ENCODE peak calls at places on chromosome 9, in four cellular contexts. B is astrocyte of the hippocampus, F is NCI-H345, Q is GM10248. R is an unnamed sample.
A peak's percentile ranks its signal among the peaks of the same experiment; 100 is the strongest.

GRCh38 chr9:137984005-137984404 is 106.4 kb downstream of the CACNA1B start:
- DNase-seq in B (no peak), Q (no peak), F (no peak), R (no peak)

GRCh38 chr9:36486933-36487481 is 85.7 kb upstream of the MELK start:
- DNase-seq in Q (peak; percentile 58), F (no peak), B (peak; percentile 58), R (no peak)

GRCh38 chr9:14323083-14323968 is 9.4 kb upstream of the NFIB start:
- DNase-seq in B (peak; percentile 25), F (peak; percentile 33), Q (no peak), R (no peak)

GRCh38 chr9:101486693-101487442 is 46.8 kb upstream of the RNF20 start:
- DNase-seq in B (peak; percentile 78), F (peak; percentile 79), Q (no peak), R (peak; percentile 27)

GRCh38 chr9:84323777-84324317 is 16.7 kb downstream of the SLC28A3 start:
- DNase-seq in B (no peak), Q (no peak), F (no peak), R (no peak)

GRCh38 chr9:81113408-81114124 is 575.8 kb downstream of the TLE1 start:
- DNase-seq in F (peak; percentile 26), B (peak; percentile 59), Q (no peak), R (no peak)

GRCh38 chr9:112338561-112338960 is 5.1 kb upstream of the PTBP3 start:
- DNase-seq in B (no peak), F (no peak), Q (no peak), R (peak; percentile 83)

GRCh38 chr9:130441031-130441430 is 3.7 kb upstream of the ASS1 start:
- DNase-seq in B (no peak), Q (no peak), F (no peak), R (no peak)

GRCh38 chr9:119360237-119360636 is 9.0 kb downstream of the BRINP1 start:
- DNase-seq in B (no peak), F (no peak), Q (no peak), R (no peak)

GRCh38 chr9:116998305-116998704 is 311.2 kb downstream of the TRIM32 start:
- DNase-seq in B (peak; percentile 67), F (no peak), Q (peak; percentile 19), R (peak; percentile 50)

GRCh38 chr9:116147821-116148220 is 5.8 kb upstream of the PAPPA start:
- DNase-seq in Q (no peak), B (no peak), F (no peak), R (no peak)

GRCh38 chr9:113634597-113635515 is 171.3 kb downstream of the RGS3 start:
- DNase-seq in B (peak; percentile 47), F (no peak), Q (no peak), R (no peak)

GRCh38 chr9:133534346-133535284 is at the start of gene ADAMTSL2:
- DNase-seq in F (peak; percentile 67), Q (peak; percentile 56), B (peak; percentile 84), R (no peak)

GRCh38 chr9:79687131-79687447 is 115.3 kb downstream of the TLE4 start:
- DNase-seq in B (peak; percentile 42), F (no peak), Q (no peak), R (no peak)

GRCh38 chr9:106954974-106955850 is 92.2 kb downstream of the ZNF462 start:
- DNase-seq in Q (no peak), F (peak; percentile 77), B (no peak), R (peak; percentile 38)

GRCh38 chr9:83569326-83569725 is 31.1 kb upstream of the FRMD3 start:
- DNase-seq in Q (no peak), B (no peak), F (no peak), R (no peak)

GRCh38 chr9:134458111-134458845 is 132.0 kb downstream of the RXRA start:
- DNase-seq in B (peak; percentile 46), Q (no peak), F (no peak), R (no peak)

GRCh38 chr9:136454026-136454796 is 14.6 kb upstream of the INPP5E start:
- DNase-seq in Q (no peak), B (no peak), F (no peak), R (no peak)

GRCh38 chr9:81145331-81145963 is 543.9 kb downstream of the TLE1 start:
- DNase-seq in B (no peak), F (no peak), Q (no peak), R (no peak)

GRCh38 chr9:123867034-123867433 is 62.9 kb downstream of the DENND1A start:
- DNase-seq in F (no peak), B (no peak), Q (no peak), R (no peak)

GRCh38 chr9:108994695-108995094 is 18.6 kb downstream of the CTNNAL1 start:
- DNase-seq in Q (peak; percentile 20), F (no peak), B (no peak), R (peak; percentile 85)

GRCh38 chr9:32385135-32385884 is 867 bp downstream of the ACO1 start:
- DNase-seq in B (no peak), F (no peak), Q (no peak), R (peak; percentile 22)

GRCh38 chr9:75788006-75788634 is 102.4 kb upstream of the PCSK5 start:
- DNase-seq in Q (no peak), B (peak; percentile 51), F (no peak), R (no peak)

GRCh38 chr9:112334319-112334828 is 955 bp upstream of the PTBP3 start:
- DNase-seq in F (no peak), Q (peak; percentile 45), B (peak; percentile 39), R (peak; percentile 50)

GRCh38 chr9:120937596-120937995 is 11.0 kb upstream of the TRAF1 start:
- DNase-seq in B (peak; percentile 59), Q (no peak), F (no peak), R (no peak)

GRCh38 chr9:12640021-12640587 is 53.1 kb upstream of the TYRP1 start:
- DNase-seq in F (peak; percentile 35), B (peak; percentile 75), Q (no peak), R (peak; percentile 87)

GRCh38 chr9:107260437-107261081 is 22.5 kb upstream of the RAD23B start:
- DNase-seq in Q (peak; percentile 74), F (peak; percentile 39), B (no peak), R (peak; percentile 87)

GRCh38 chr9:117458066-117458465 is 43.2 kb upstream of the ASTN2 start:
- DNase-seq in B (no peak), Q (no peak), F (no peak), R (no peak)

GRCh38 chr9:32854271-32854670 is 70.9 kb downstream of the TMEM215 start:
- DNase-seq in Q (no peak), F (no peak), B (no peak), R (peak; percentile 17)

GRCh38 chr9:113388833-113389232 is 12.0 kb upstream of the HDHD3 start:
- DNase-seq in B (no peak), F (no peak), Q (no peak), R (no peak)

GRCh38 chr9:91146391-91147019 is 215.2 kb downstream of the AUH start:
- DNase-seq in B (no peak), F (no peak), Q (no peak), R (peak; percentile 77)

GRCh38 chr9:33103381-33104110 is 27.1 kb upstream of the SMU1 start:
- DNase-seq in Q (no peak), B (no peak), F (no peak), R (no peak)

GRCh38 chr9:78438765-78439164 is 141.8 kb downstream of the PSAT1 start:
- DNase-seq in B (peak; percentile 32), Q (no peak), F (no peak), R (no peak)

GRCh38 chr9:135898634-135899407 is 8.5 kb downstream of the CAMSAP1 start:
- DNase-seq in B (peak; percentile 61), F (no peak), Q (no peak), R (no peak)

GRCh38 chr9:103798620-103799019 is 295.5 kb upstream of the SMC2 start:
- DNase-seq in B (peak; percentile 55), Q (peak; percentile 41), F (peak; percentile 48), R (peak; percentile 94)

GRCh38 chr9:96241391-96241809 is 60.6 kb downstream of the HSD17B3 start:
- DNase-seq in B (peak; percentile 81), Q (no peak), F (no peak), R (peak; percentile 96)

R was measured in renal cortical epithelial cell.